ENCODE peak calls at places on chromosomes 4 and X, in eight cellular contexts. A is mesothelial cell of epicardium; P is stimulated activated CD4-positive, alpha-beta T cell treated with anti-CD3 and anti-CD28 coated beads, Interleukin-4, amount 100 ng/mL, for 48 hours; W is H4; I is naive thymus-derived CD4-positive, alpha-beta T cell; V is KG1; J is A549; S is SK-N-SH. Q is an unnamed sample.

GRCh38 chr4:51842167-51842553 is 793 bp upstream of the DCUN1D4 start:
- DNase-seq in J (peak), S (peak), W (no peak), A (no peak), I (no peak), V (no peak), P (no peak), Q (no peak)

GRCh38 chr4:40289366-40290188 is 45.6 kb upstream of the CHRNA9 start:
- DNase-seq in A (no peak), W (no peak), S (no peak), J (no peak), P (no peak), I (peak), V (no peak), Q (no peak)

GRCh38 chrX:14357314-14357713 is 172.0 kb upstream of the GLRA2 start:
- DNase-seq in A (no peak), W (no peak), S (no peak), V (no peak), J (no peak), I (no peak), P (no peak), Q (no peak)

GRCh38 chr4:83178029-83178428 is 63.5 kb upstream of the PLAC8 start:
- DNase-seq in I (no peak), V (no peak), W (no peak), A (no peak), P (no peak), S (no peak), J (no peak), Q (no peak)

GRCh38 chr4:123536225-123536624 is 139.6 kb downstream of the SPRY1 start:
- DNase-seq in W (no peak), I (no peak), A (no peak), S (no peak), P (no peak), J (no peak), V (no peak), Q (no peak)

GRCh38 chr4:108036252-108036651 is 46.6 kb downstream of the HADH start:
- DNase-seq in J (no peak), I (peak), S (no peak), A (no peak), P (peak), W (no peak), V (no peak), Q (no peak)

GRCh38 chr4:86152454-86152853 is 207.4 kb downstream of the MAPK10 start:
- DNase-seq in J (no peak), I (no peak), A (no peak), V (no peak), S (no peak), W (no peak), P (no peak), Q (no peak)

GRCh38 chr4:120088507-120088906 is 21.9 kb upstream of the MAD2L1 start:
- DNase-seq in J (no peak), A (no peak), I (no peak), S (no peak), V (no peak), P (no peak), W (no peak), Q (no peak)

GRCh38 chr4:144494280-144494679 is 151.7 kb upstream of the HHIP start:
- DNase-seq in A (no peak), J (no peak), P (no peak), I (no peak), W (no peak), S (no peak), V (no peak), Q (no peak)

GRCh38 chr4:90445380-90445779 is 318.2 kb downstream of the CCSER1 start:
- DNase-seq in S (no peak), A (no peak), W (no peak), P (no peak), I (no peak), V (no peak), J (no peak), Q (no peak)

GRCh38 chr4:90536408-90536807 is 409.2 kb downstream of the CCSER1 start:
- DNase-seq in J (no peak), I (no peak), V (no peak), A (no peak), S (peak), P (no peak), W (no peak), Q (no peak)

GRCh38 chr4:145168578-145169187 is 11.7 kb downstream of the OTUD4 start:
- DNase-seq in W (no peak), P (no peak), J (no peak), V (no peak), S (no peak), I (no peak), A (no peak), Q (no peak)

GRCh38 chr4:102525556-102525955 is 24.4 kb downstream of the NFKB1 start:
- DNase-seq in A (no peak), W (no peak), S (no peak), V (no peak), P (no peak), J (no peak), I (no peak), Q (no peak)

GRCh38 chr4:41095192-41095872 is 119.0 kb downstream of the APBB2 start:
- DNase-seq in J (no peak), S (no peak), W (no peak), A (no peak), V (no peak), I (no peak), P (no peak), Q (no peak)

GRCh38 chr4:2248821-2249261 is 6.9 kb upstream of the HAUS3 start:
- DNase-seq in W (peak), P (no peak), A (peak), S (peak), I (no peak), J (no peak), V (no peak), Q (peak)

GRCh38 chrX:70445197-70445656 is 592 bp downstream of the DLG3 start:
- DNase-seq in J (no peak), W (no peak), S (peak), A (no peak), V (no peak), P (no peak), I (no peak), Q (no peak)

GRCh38 chr4:41437264-41437566 is 100.7 kb upstream of the LIMCH1 start:
- DNase-seq in V (no peak), W (no peak), A (no peak), J (no peak), P (no peak), S (no peak), I (no peak), Q (peak)

GRCh38 chr4:7194251-7195137 is 2.2 kb downstream of the SORCS2 start:
- DNase-seq in I (no peak), A (no peak), J (peak), V (no peak), P (peak), W (no peak), S (peak), Q (no peak)

GRCh38 chr4:156476359-156476758 is 495.2 kb downstream of the PDGFC start:
- DNase-seq in I (no peak), W (peak), J (peak), A (no peak), V (no peak), S (peak), P (no peak), Q (no peak)

GRCh38 chrX:118976599-118977340 is 2.4 kb downstream of the LONRF3 start:
- DNase-seq in P (no peak), A (no peak), J (peak), S (peak), I (no peak), W (peak), V (no peak), Q (peak)

GRCh38 chr4:113483131-113483530 is 278.4 kb downstream of the CAMK2D start:
- DNase-seq in W (no peak), J (no peak), S (no peak), A (no peak), P (no peak), V (no peak), I (no peak), Q (no peak)

GRCh38 chr4:25767877-25768475 is 94.8 kb downstream of the SEL1L3 start:
- DNase-seq in S (peak), A (no peak), V (peak), W (peak), J (peak), I (no peak), P (no peak), Q (peak)

GRCh38 chrX:96540111-96540631 is 144.5 kb upstream of the DIAPH2 start:
- DNase-seq in I (no peak), A (no peak), S (no peak), J (no peak), V (no peak), P (no peak), W (no peak), Q (no peak)

GRCh38 chrX:108735680-108736508 is 469 bp downstream of the IRS4 start:
- DNase-seq in W (peak), J (peak), V (no peak), I (no peak), A (no peak), P (no peak), S (peak), Q (no peak)

GRCh38 chr4:174358823-174359222 is 75.1 kb downstream of the CEP44 start:
- DNase-seq in V (no peak), P (no peak), I (no peak), W (peak), A (no peak), J (no peak), S (no peak), Q (no peak)

GRCh38 chr4:129822708-129823504 is 727.0 kb downstream of the C4orf33 start:
- DNase-seq in S (no peak), J (no peak), P (no peak), W (peak), V (no peak), I (no peak), A (no peak), Q (peak)

GRCh38 chrX:78024349-78025108 is 55.1 kb upstream of the PGAM4 start:
- DNase-seq in S (peak), P (no peak), J (peak), A (no peak), I (peak), V (peak), W (peak), Q (peak)

GRCh38 chr4:88803600-88804096 is 106.0 kb upstream of the NAP1L5 start:
- DNase-seq in W (peak), I (no peak), V (no peak), A (no peak), S (no peak), P (no peak), J (peak), Q (no peak)

GRCh38 chr4:54227261-54228063 is 1.6 kb upstream of the PDGFRA start:
- DNase-seq in I (no peak), J (peak), A (no peak), P (no peak), V (no peak), W (peak), S (peak), Q (peak)

GRCh38 chr4:26048962-26049361 is 134.9 kb downstream of the SMIM20 start:
- DNase-seq in S (no peak), A (no peak), P (no peak), V (no peak), W (no peak), I (no peak), J (no peak), Q (no peak)

GRCh38 chr4:52572936-52573485 is 86.1 kb downstream of the USP46 start:
- DNase-seq in V (no peak), A (no peak), P (no peak), S (no peak), W (peak), J (no peak), I (no peak), Q (no peak)

GRCh38 chrX:55593756-55594257 is 29.4 kb upstream of the FOXR2 start:
- DNase-seq in I (no peak), P (no peak), V (no peak), J (no peak), S (peak), W (peak), A (no peak), Q (no peak)

GRCh38 chrX:48531359-48531954 is 8.1 kb upstream of the TBC1D25 start:
- DNase-seq in S (no peak), P (no peak), W (peak), I (no peak), A (no peak), V (no peak), J (peak), Q (no peak)

Q was measured in iPS-NIHi11.